ENCODE peak calls at places on chromosomes 12 and 14, in four cellular contexts. One of them, this sample, is unnamed.

GRCh38 chr12:22334696-22335290 is at the start of gene ST8SIA1:
- DNase-seq in nephron progenitor cell: peak
- DNase-seq in cardiac fibroblast: peak
- DNase-seq in mammary epithelial cell: peak
- DNase-seq in this sample: no peak

GRCh38 chr12:127083028-127083949 is 1183.7 kb upstream of the TMEM132C start:
- DNase-seq in nephron progenitor cell: no peak
- DNase-seq in cardiac fibroblast: peak
- DNase-seq in mammary epithelial cell: peak
- DNase-seq in this sample: peak

GRCh38 chr12:88237954-88238353 is 95.8 kb downstream of the TMTC3 start:
- DNase-seq in nephron progenitor cell: no peak
- DNase-seq in cardiac fibroblast: peak
- DNase-seq in mammary epithelial cell: peak
- DNase-seq in this sample: peak

GRCh38 chr12:127717293-127717692 is 549.7 kb upstream of the TMEM132C start:
- DNase-seq in nephron progenitor cell: no peak
- DNase-seq in cardiac fibroblast: no peak
- DNase-seq in mammary epithelial cell: no peak
- DNase-seq in this sample: no peak

GRCh38 chr12:47808574-47809380 is 10.9 kb downstream of the HDAC7 start:
- DNase-seq in nephron progenitor cell: no peak
- DNase-seq in cardiac fibroblast: peak
- DNase-seq in mammary epithelial cell: peak
- DNase-seq in this sample: no peak

GRCh38 chr14:93880025-93880820 is 46.9 kb upstream of the FAM181A start:
- DNase-seq in nephron progenitor cell: no peak
- DNase-seq in cardiac fibroblast: peak
- DNase-seq in mammary epithelial cell: no peak
- DNase-seq in this sample: no peak

GRCh38 chr12:97912943-97913342 is 450.3 kb downstream of the RMST start:
- DNase-seq in nephron progenitor cell: no peak
- DNase-seq in cardiac fibroblast: no peak
- DNase-seq in mammary epithelial cell: peak
- DNase-seq in this sample: peak

GRCh38 chr12:3583656-3584334 is 92.8 kb downstream of the PRMT8 start:
- DNase-seq in nephron progenitor cell: no peak
- DNase-seq in cardiac fibroblast: no peak
- DNase-seq in mammary epithelial cell: no peak
- DNase-seq in this sample: no peak

GRCh38 chr12:114676142-114676741 is 7.7 kb downstream of the TBX3 start:
- DNase-seq in nephron progenitor cell: no peak
- DNase-seq in cardiac fibroblast: no peak
- DNase-seq in mammary epithelial cell: peak
- DNase-seq in this sample: no peak

GRCh38 chr12:24507827-24508226 is 441.1 kb downstream of the BCAT1 start:
- DNase-seq in nephron progenitor cell: no peak
- DNase-seq in cardiac fibroblast: no peak
- DNase-seq in mammary epithelial cell: no peak
- DNase-seq in this sample: no peak

GRCh38 chr14:102352213-102352612 is 10.5 kb downstream of the CINP start:
- DNase-seq in nephron progenitor cell: no peak
- DNase-seq in cardiac fibroblast: no peak
- DNase-seq in mammary epithelial cell: no peak
- DNase-seq in this sample: no peak

GRCh38 chr14:53842938-53843337 is 113.7 kb downstream of the BMP4 start:
- DNase-seq in nephron progenitor cell: no peak
- DNase-seq in cardiac fibroblast: peak
- DNase-seq in mammary epithelial cell: no peak
- DNase-seq in this sample: peak

GRCh38 chr12:59619461-59620240 is 23.8 kb downstream of the SLC16A7 start:
- DNase-seq in nephron progenitor cell: no peak
- DNase-seq in cardiac fibroblast: no peak
- DNase-seq in mammary epithelial cell: no peak
- DNase-seq in this sample: no peak

GRCh38 chr14:39998854-39999253 is 566.6 kb upstream of the FBXO33 start:
- DNase-seq in nephron progenitor cell: no peak
- DNase-seq in cardiac fibroblast: no peak
- DNase-seq in mammary epithelial cell: no peak
- DNase-seq in this sample: no peak

GRCh38 chr12:879641-880040 is 69.9 kb downstream of the RAD52 start:
- DNase-seq in nephron progenitor cell: no peak
- DNase-seq in cardiac fibroblast: peak
- DNase-seq in mammary epithelial cell: peak
- DNase-seq in this sample: no peak

GRCh38 chr12:27934278-27934677 is 38.3 kb downstream of the PTHLH start:
- DNase-seq in nephron progenitor cell: no peak
- DNase-seq in cardiac fibroblast: no peak
- DNase-seq in mammary epithelial cell: no peak
- DNase-seq in this sample: no peak
- TF ChIP-seq CTCF in nephron progenitor cell: no peak
- TF ChIP-seq CTCF in cardiac fibroblast: no peak
- TF ChIP-seq CTCF in mammary epithelial cell: no peak
- TF ChIP-seq CTCF in this sample: no peak

DNA sequence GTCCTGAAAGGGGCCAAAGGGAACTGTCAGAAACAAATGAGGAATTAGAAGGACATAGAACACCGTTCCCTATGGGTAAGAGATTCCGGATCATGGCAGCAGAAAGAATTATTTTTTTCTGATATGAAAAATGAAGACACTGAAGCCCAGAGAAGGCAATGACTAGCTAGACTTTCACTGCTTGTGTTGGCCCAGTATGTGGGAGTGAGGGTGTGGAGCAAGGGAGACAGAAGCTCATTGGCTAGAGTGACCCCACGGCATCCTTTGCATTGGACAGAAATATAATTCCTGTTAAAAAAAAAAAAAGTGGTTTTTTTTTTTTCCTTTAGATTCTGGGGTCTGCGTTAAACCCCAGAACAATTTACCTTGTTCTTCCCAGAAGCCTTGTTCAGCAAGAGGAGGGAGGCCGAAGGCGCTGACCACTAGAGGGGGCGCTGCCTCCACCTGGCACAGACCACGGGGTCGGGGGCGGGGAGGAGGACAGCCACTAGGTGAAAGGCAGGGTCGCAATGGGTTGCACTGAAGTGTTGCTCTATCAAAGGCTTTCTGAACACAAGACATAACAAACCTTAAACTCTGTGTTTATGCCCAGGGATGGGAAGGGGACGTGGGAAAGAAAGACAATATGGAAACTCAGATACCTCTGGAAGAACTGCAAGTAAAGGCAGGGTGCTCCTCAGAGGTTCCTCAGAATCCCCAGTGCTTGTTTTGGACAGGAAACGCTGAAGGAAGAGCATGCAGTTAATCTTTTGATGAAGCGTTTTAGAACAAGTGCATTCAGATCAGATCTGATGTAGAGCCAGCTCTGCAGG is 156.8 kb downstream of the KCNA5 start:
- DNase-seq in nephron progenitor cell: peak
- DNase-seq in cardiac fibroblast: no peak
- DNase-seq in mammary epithelial cell: no peak
- DNase-seq in this sample: peak
- TF ChIP-seq CTCF in nephron progenitor cell: peak
- TF ChIP-seq CTCF in cardiac fibroblast: peak
- TF ChIP-seq CTCF in mammary epithelial cell: peak
- TF ChIP-seq CTCF in this sample: peak

DNA sequence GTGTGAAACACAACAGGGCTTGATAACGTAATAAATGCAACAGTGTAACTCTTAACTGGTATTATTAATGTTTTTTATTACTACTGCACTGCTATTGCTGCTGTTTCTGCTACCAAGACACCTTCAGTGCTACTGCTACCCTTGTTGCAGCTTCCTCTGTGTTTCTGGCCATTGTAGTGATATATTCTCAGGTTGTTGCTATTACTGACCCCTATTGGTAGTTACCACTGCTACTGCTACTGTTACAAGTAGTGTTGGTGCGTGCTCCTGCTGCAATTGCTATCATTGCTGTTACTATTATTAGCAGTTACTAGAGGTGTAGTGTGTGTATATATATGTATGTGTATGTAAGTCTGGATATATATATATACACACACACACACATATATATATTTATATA is 87.2 kb upstream of the PTPRB start:
- DNase-seq in nephron progenitor cell: no peak
- DNase-seq in cardiac fibroblast: peak
- DNase-seq in mammary epithelial cell: peak
- DNase-seq in this sample: no peak
- TF ChIP-seq CTCF in nephron progenitor cell: peak
- TF ChIP-seq CTCF in cardiac fibroblast: peak
- TF ChIP-seq CTCF in mammary epithelial cell: peak
- TF ChIP-seq CTCF in this sample: no peak

DNA sequence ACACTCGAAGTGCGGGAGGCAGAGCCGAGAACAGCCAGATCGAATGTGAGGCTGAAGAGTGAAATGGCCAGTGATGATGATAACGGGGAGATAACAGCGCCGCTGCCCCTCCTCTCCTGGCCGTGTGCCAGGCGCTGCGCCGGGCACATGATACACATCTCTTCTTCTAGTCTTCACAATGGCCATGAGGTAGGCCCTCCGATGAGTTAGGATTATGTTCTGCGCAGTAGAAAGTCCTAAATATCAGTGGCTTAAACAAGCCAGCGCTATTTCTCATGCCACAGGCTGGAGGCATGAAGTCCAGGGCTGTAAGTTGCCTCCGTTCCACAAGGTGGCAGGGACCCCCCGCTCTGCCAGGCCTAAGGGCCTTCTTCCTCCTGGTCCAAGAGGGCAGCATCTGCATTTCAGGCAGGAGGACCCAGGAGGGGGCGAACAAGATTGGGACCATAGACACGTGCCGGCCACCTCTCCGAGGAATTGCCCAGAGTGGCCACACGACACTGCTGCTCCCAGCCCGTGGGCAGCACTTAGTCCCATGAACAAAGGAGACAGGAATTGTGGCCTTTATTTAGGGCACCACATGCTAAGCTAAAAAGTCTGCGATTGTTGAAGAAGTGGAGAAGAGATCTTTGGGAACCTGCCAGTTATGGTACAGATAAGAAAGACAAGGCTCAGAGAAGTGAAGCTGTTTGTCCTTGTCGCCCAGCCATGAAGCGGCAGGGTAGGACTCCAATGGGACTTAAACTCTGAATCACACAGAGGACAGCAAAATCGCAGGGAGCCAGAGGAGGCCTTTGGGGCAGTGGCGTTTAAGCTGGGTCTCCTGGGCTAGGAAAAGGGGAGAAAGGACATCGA is 10.9 kb upstream of the HVCN1 start:
- DNase-seq in nephron progenitor cell: no peak
- DNase-seq in cardiac fibroblast: no peak
- DNase-seq in mammary epithelial cell: no peak
- DNase-seq in this sample: no peak
- TF ChIP-seq CTCF in nephron progenitor cell: no peak
- TF ChIP-seq CTCF in cardiac fibroblast: no peak
- TF ChIP-seq CTCF in mammary epithelial cell: no peak
- TF ChIP-seq CTCF in this sample: no peak

GRCh38 chr14:100900837-100901390 is 2.6 kb downstream of the RTL1 start:
- DNase-seq in nephron progenitor cell: peak
- DNase-seq in cardiac fibroblast: no peak
- DNase-seq in mammary epithelial cell: no peak
- DNase-seq in this sample: peak
- TF ChIP-seq CTCF in nephron progenitor cell: peak
- TF ChIP-seq CTCF in cardiac fibroblast: no peak
- TF ChIP-seq CTCF in mammary epithelial cell: peak
- TF ChIP-seq CTCF in this sample: no peak

DNA sequence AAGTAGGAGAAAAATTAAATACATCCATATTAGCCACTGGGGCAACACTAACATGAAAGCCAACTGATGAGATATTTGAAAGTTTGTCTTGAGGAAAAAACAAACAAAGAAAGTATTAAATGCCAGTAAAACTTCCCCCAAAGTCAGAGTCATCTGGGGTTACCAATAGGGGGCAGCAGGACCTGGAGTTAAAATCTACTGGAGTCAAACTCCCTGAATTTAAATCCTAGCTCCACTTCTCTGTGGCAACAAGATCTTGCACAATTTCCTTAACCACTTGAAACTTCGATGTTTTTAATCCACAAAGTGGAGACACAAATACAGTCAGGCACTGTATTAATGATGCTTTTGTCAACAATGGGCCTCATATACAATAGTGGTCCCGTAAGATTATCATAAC is 14.4 kb downstream of the PLEKHG7 start:
- DNase-seq in nephron progenitor cell: no peak
- DNase-seq in cardiac fibroblast: peak
- DNase-seq in mammary epithelial cell: peak
- DNase-seq in this sample: peak
- TF ChIP-seq CTCF in nephron progenitor cell: no peak
- TF ChIP-seq CTCF in cardiac fibroblast: peak
- TF ChIP-seq CTCF in mammary epithelial cell: peak
- TF ChIP-seq CTCF in this sample: no peak

GRCh38 chr12:78388461-78388860 is 476.1 kb upstream of the SYT1 start:
- DNase-seq in nephron progenitor cell: no peak
- DNase-seq in cardiac fibroblast: no peak
- DNase-seq in mammary epithelial cell: no peak
- DNase-seq in this sample: no peak

GRCh38 chr12:78390920-78391319 is 473.7 kb upstream of the SYT1 start:
- DNase-seq in nephron progenitor cell: no peak
- DNase-seq in cardiac fibroblast: no peak
- DNase-seq in mammary epithelial cell: no peak
- DNase-seq in this sample: no peak

GRCh38 chr12:78387721-78388120 is 476.9 kb upstream of the SYT1 start:
- DNase-seq in nephron progenitor cell: no peak
- DNase-seq in cardiac fibroblast: no peak
- DNase-seq in mammary epithelial cell: no peak
- DNase-seq in this sample: no peak

GRCh38 chr12:78396538-78396937 is 468.0 kb upstream of the SYT1 start:
- DNase-seq in nephron progenitor cell: no peak
- DNase-seq in cardiac fibroblast: no peak
- DNase-seq in mammary epithelial cell: no peak
- DNase-seq in this sample: no peak

GRCh38 chr12:78392918-78393317 is 471.7 kb upstream of the SYT1 start:
- DNase-seq in nephron progenitor cell: no peak
- DNase-seq in cardiac fibroblast: peak
- DNase-seq in mammary epithelial cell: peak
- DNase-seq in this sample: no peak
- TF ChIP-seq CTCF in nephron progenitor cell: no peak
- TF ChIP-seq CTCF in cardiac fibroblast: peak
- TF ChIP-seq CTCF in mammary epithelial cell: peak
- TF ChIP-seq CTCF in this sample: no peak

GRCh38 chr14:66315548-66315947 is 170.6 kb upstream of the CCDC196 start:
- DNase-seq in nephron progenitor cell: no peak
- DNase-seq in cardiac fibroblast: no peak
- DNase-seq in mammary epithelial cell: no peak
- DNase-seq in this sample: no peak
- TF ChIP-seq CTCF in nephron progenitor cell: no peak
- TF ChIP-seq CTCF in cardiac fibroblast: no peak
- TF ChIP-seq CTCF in mammary epithelial cell: no peak
- TF ChIP-seq CTCF in this sample: no peak

GRCh38 chr12:106138646-106139421 is at the start of gene NUAK1:
- DNase-seq in nephron progenitor cell: peak
- DNase-seq in cardiac fibroblast: peak
- DNase-seq in mammary epithelial cell: peak
- DNase-seq in this sample: peak
- TF ChIP-seq CTCF in nephron progenitor cell: no peak
- TF ChIP-seq CTCF in cardiac fibroblast: no peak
- TF ChIP-seq CTCF in mammary epithelial cell: no peak
- TF ChIP-seq CTCF in this sample: no peak

GRCh38 chr12:25960176-25960575 is 1.7 kb downstream of the RASSF8 start:
- DNase-seq in nephron progenitor cell: peak
- DNase-seq in cardiac fibroblast: peak
- DNase-seq in mammary epithelial cell: peak
- DNase-seq in this sample: peak
- TF ChIP-seq CTCF in nephron progenitor cell: no peak
- TF ChIP-seq CTCF in cardiac fibroblast: peak
- TF ChIP-seq CTCF in mammary epithelial cell: peak
- TF ChIP-seq CTCF in this sample: no peak